ENCODE peak calls at places on chromosomes 7 and 10, in ten cellular contexts. A is brain microvascular endothelial cell; H is EL; X is AG04449; F is Right ventricle myocardium superior; V is cardiac fibroblast; D is Caki2; Q is anterior cingulate cortex; K is stimulated activated CD4-positive, alpha-beta T cell treated with anti-CD3 and anti-CD28 coated beads, TNF-alpha, amount 100 ng/mL, for 4 hours; T is stimulated activated naive B cell treated with anti-CD40 and anti-IgM and Interleukin-4, amounts not matched to agents 10 μg/mL and 1 μg/mL and 100 μg/mL, for 72 hours. E is an unnamed sample.

GRCh38 chr10:13699216-13699615 is 112.5 kb downstream of the PRPF18 start:
- DNase-seq in A (no peak), H (no peak), X (no peak), F (peak; percentile 68), V (no peak), D (no peak), Q (no peak), K (no peak), T (no peak), E (no peak)

GRCh38 chr10:88848499-88848898 is 3.1 kb downstream of the ANKRD22 start:
- DNase-seq in A (peak; percentile 43), H (peak; percentile 73), X (no peak), F (no peak), V (peak; percentile 61), D (peak; percentile 16), Q (no peak), K (no peak), T (no peak), E (peak; percentile 49)

GRCh38 chr7:2843191-2843685 is 870 bp downstream of the GNA12 start:
- DNase-seq in A (no peak), H (no peak), X (no peak), F (peak; percentile 47), V (no peak), D (no peak), Q (no peak), K (no peak), T (no peak), E (peak; percentile 22)

GRCh38 chr10:30017576-30017975 is 41.8 kb downstream of the JCAD start:
- DNase-seq in A (no peak), H (no peak), X (no peak), F (no peak), V (no peak), D (no peak), Q (no peak), K (no peak), T (no peak), E (no peak)

GRCh38 chr10:110610308-110610774 is 33.8 kb upstream of the RBM20 start:
- DNase-seq in A (peak; percentile 38), H (peak; percentile 65), X (no peak), F (no peak), V (peak; percentile 65), D (peak; percentile 70), Q (no peak), K (peak; percentile 28), T (peak; percentile 32), E (peak; percentile 79)

GRCh38 chr10:44857363-44858016 is 53.6 kb upstream of the TMEM72 start:
- DNase-seq in A (peak; percentile 94), H (peak; percentile 93), X (no peak), F (peak; percentile 83), V (peak; percentile 95), D (peak; percentile 82), Q (no peak), K (no peak), T (peak; percentile 45), E (peak; percentile 90)

GRCh38 chr7:158384746-158385145 is 202.9 kb downstream of the PTPRN2 start:
- DNase-seq in A (no peak), H (no peak), X (no peak), F (no peak), V (no peak), D (no peak), Q (no peak), K (no peak), T (no peak), E (no peak)

GRCh38 chr7:128031901-128032604 is 816 bp upstream of the LRRC4 start:
- DNase-seq in A (peak; percentile 88), H (peak; percentile 87), X (peak; percentile 65), F (peak; percentile 61), V (peak; percentile 86), D (no peak), Q (peak; percentile 58), K (peak; percentile 21), T (peak; percentile 41), E (peak; percentile 89)

GRCh38 chr7:27165655-27166474 is 528 bp upstream of the HOXA9 start:
- DNase-seq in A (no peak), H (peak; percentile 58), X (no peak), F (peak; percentile 33), V (no peak), D (peak; percentile 52), Q (no peak), K (no peak), T (no peak), E (peak; percentile 31)

GRCh38 chr7:151384776-151385625 is 24.8 kb downstream of the WDR86 start:
- DNase-seq in A (no peak), H (no peak), X (no peak), F (no peak), V (no peak), D (no peak), Q (no peak), K (no peak), T (no peak), E (no peak)

GRCh38 chr10:110530131-110530831 is 32.6 kb downstream of the DUSP5 start:
- DNase-seq in A (peak; percentile 68), H (peak; percentile 82), X (no peak), F (peak; percentile 75), V (peak; percentile 84), D (peak; percentile 66), Q (no peak), K (no peak), T (no peak), E (peak; percentile 93)

GRCh38 chr10:31317652-31318381 is 1.2 kb upstream of the ZEB1 start:
- DNase-seq in A (no peak), H (no peak), X (no peak), F (peak; percentile 75), V (no peak), D (no peak), Q (no peak), K (peak; percentile 65), T (no peak), E (no peak)

GRCh38 chr10:13349776-13350274 is 1.7 kb upstream of the SEPHS1 start:
- DNase-seq in A (peak; percentile 27), H (peak; percentile 51), X (no peak), F (peak; percentile 58), V (peak; percentile 52), D (peak; percentile 78), Q (no peak), K (no peak), T (peak; percentile 6), E (peak; percentile 77)

GRCh38 chr7:51325937-51326336 is 9.3 kb upstream of the COBL start:
- DNase-seq in A (no peak), H (no peak), X (no peak), F (no peak), V (no peak), D (no peak), Q (no peak), K (no peak), T (no peak), E (no peak)

GRCh38 chr10:75404335-75405200 is 3.0 kb upstream of the ZNF503 start:
- DNase-seq in A (no peak), H (no peak), X (no peak), F (peak; percentile 53), V (no peak), D (no peak), Q (no peak), K (no peak), T (no peak), E (no peak)